ENCODE peak calls at places on chromosomes 16 and 17, in six cellular contexts. D is Panc1; M is mesenchymal stem cell; J is CD4-positive, alpha-beta memory T cell; O is fibroblast of lung; Q is neuronal stem cell. P is an unnamed sample.

GRCh38 chr17:18938692-18939023 is 13.3 kb upstream of the SLC5A10 start:
- DNase-seq in D (no peak), M (no peak), J (no peak), O (no peak), Q (no peak), P (no peak)

GRCh38 chr16:67965668-67966548 is 2.5 kb downstream of the SLC12A4 start:
- DNase-seq in D (no peak), M (peak; percentile 9), J (no peak), O (peak; percentile 42), Q (no peak), P (no peak)

GRCh38 chr16:81917375-81917774 is 93.9 kb downstream of the SDR42E1 start:
- DNase-seq in D (no peak), M (no peak), J (no peak), O (no peak), Q (no peak), P (no peak)

GRCh38 chr16:67244387-67245188 is 2.7 kb downstream of the FHOD1 start:
- DNase-seq in D (no peak), M (peak; percentile 97), J (peak; percentile 58), O (peak; percentile 87), Q (no peak), P (peak; percentile 74)

GRCh38 chr17:78263736-78264340 is 32.4 kb downstream of the TMEM235 start:
- DNase-seq in D (no peak), M (no peak), J (no peak), O (no peak), Q (no peak), P (no peak)

GRCh38 chr17:42980766-42981397 is 517 bp downstream of the RUNDC1 start:
- DNase-seq in D (no peak), M (peak; percentile 68), J (peak; percentile 63), O (peak; percentile 68), Q (peak; percentile 27), P (peak; percentile 52)

GRCh38 chr16:89996178-89996489 is 23.1 kb downstream of the DBNDD1 start:
- DNase-seq in D (no peak), M (no peak), J (no peak), O (no peak), Q (no peak), P (no peak)

GRCh38 chr16:27847030-27847550 is 216.4 kb downstream of the GSG1L start:
- DNase-seq in D (no peak), M (peak; percentile 1), J (no peak), O (peak; percentile 77), Q (no peak), P (no peak)

GRCh38 chr16:67164599-67165061 is at the start of gene HSF4:
- DNase-seq in D (no peak), M (no peak), J (no peak), O (no peak), Q (no peak), P (no peak)

GRCh38 chr16:14223632-14224031 is 152.5 kb downstream of the MRTFB start:
- DNase-seq in D (no peak), M (no peak), J (no peak), O (no peak), Q (no peak), P (no peak)

GRCh38 chr16:64240586-64240985 is 881.3 kb downstream of the CDH11 start:
- DNase-seq in D (no peak), M (no peak), J (no peak), O (peak; percentile 5), Q (no peak), P (no peak)

DNA sequence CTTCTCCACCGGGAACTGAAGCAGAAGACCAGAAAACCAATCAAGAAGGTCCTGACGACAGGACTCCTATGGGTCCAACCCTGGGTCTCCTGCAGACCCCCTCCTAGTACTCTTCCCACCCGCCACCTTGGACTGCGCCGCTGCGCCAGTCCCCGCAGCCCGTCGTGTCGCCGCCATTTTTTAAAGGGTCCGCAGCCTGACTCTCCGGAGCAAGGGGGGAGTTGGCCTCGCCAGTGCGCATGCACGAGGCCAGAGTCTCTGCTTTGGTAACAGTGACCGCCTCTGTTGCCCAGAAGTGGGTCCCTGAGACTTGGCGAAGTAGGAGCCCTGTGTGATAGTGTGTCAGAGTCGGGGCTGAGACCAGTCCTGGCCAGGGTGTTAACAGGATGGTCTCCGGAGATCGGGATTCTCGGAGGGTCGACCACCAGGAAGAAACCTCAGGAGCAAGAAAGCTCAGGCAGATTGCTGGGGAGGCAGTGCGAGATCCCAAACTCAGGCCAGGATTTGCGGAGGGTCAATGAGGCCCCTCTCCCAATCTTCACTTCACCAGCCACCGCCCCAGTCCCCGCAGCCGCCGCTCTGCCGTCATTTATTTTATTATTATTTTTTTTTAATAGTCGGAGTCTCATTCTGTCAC is 612.5 kb downstream of the KCNJ18 start:
- DNase-seq in D (no peak), M (no peak), J (no peak), O (no peak), Q (no peak), P (no peak)
- H3K9me3 ChIP-seq in D (no peaks in the 10 kb centered on the region), M (no peaks in the 10 kb centered on the region), J (no peaks in the 10 kb centered on the region), O (no peaks in the 10 kb centered on the region), Q (no peaks in the 10 kb centered on the region), P (no peaks in the 10 kb centered on the region)

GRCh38 chr16:12057276-12057675 is 80.7 kb downstream of the SNX29 start:
- DNase-seq in D (no peak), M (peak; percentile 76), J (no peak), O (peak; percentile 22), Q (no peak), P (no peak)

GRCh38 chr16:12061336-12062055 is 85.0 kb downstream of the SNX29 start:
- DNase-seq in D (no peak), M (peak; percentile 39), J (no peak), O (peak; percentile 47), Q (no peak), P (no peak)

GRCh38 chr16:12060751-12061150 is 84.2 kb downstream of the SNX29 start:
- DNase-seq in D (no peak), M (no peak), J (no peak), O (no peak), Q (no peak), P (no peak)

GRCh38 chr16:12062343-12063003 is 85.9 kb downstream of the SNX29 start:
- DNase-seq in D (peak; percentile 17), M (peak; percentile 85), J (no peak), O (peak; percentile 87), Q (no peak), P (no peak)

DNA sequence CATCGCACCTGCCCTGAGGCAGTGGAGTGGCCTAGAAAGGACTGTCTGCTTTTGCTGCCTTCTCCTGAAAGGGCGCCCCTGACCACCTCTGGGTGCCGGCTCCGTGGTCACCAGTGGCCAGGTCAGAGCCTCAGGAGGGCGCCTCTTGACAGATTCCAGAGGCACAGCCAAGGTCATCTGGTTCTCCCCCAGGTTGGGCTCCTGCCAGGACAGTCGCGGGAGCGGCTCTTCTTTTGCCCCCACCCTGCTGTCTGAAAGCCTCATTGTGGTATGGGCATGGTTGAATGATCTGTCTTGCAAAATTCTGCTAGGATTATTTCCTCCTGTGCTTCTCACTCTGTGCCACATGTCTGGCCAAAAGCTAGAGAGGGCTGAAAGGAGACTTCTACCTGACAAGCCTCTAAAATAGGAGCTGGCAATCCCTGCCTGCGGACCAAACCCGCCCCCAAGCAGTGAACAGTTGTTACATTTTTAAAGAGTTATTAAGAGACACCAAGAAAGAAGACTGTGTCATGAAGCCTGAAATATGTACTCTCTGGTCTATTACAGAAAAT is 82.8 kb downstream of the SNX29 start:
- DNase-seq in D (no peak), M (no peak), J (no peak), O (no peak), Q (no peak), P (no peak)
- H3K27ac ChIP-seq in D (no peak overlapping the region), M (peak overlapping the region; percentile 21), J (no peak overlapping the region), O (no peak overlapping the region), Q (no peak overlapping the region), P (no peak overlapping the region)

GRCh38 chr17:22511431-22511830 is 819.1 kb downstream of the KCNJ18 start:
- DNase-seq in D (no peak), M (no peak), J (no peak), O (no peak), Q (no peak), P (no peak)

GRCh38 chr17:22510504-22510903 is 818.2 kb downstream of the KCNJ18 start:
- DNase-seq in D (no peak), M (no peak), J (no peak), O (no peak), Q (no peak), P (no peak)

GRCh38 chr17:22512997-22513538 is 820.7 kb downstream of the KCNJ18 start:
- DNase-seq in D (no peak), M (no peak), J (no peak), O (no peak), Q (no peak), P (no peak)

GRCh38 chr17:22512506-22512905 is 820.2 kb downstream of the KCNJ18 start:
- DNase-seq in D (no peak), M (no peak), J (no peak), O (no peak), Q (no peak), P (no peak)

GRCh38 chr17:22512057-22512456 is 819.7 kb downstream of the KCNJ18 start:
- DNase-seq in D (no peak), M (no peak), J (no peak), O (no peak), Q (no peak), P (no peak)
- H3K9me3 ChIP-seq in D (no peaks in the 10 kb centered on the region), M (no peaks in the 10 kb centered on the region), J (no peaks in the 10 kb centered on the region), O (no peaks in the 10 kb centered on the region), Q (no peaks in the 10 kb centered on the region), P (no peaks in the 10 kb centered on the region)

GRCh38 chr16:80803341-80804060 is 897 bp downstream of the CDYL2 start:
- DNase-seq in D (no peak), M (peak; percentile 6), J (peak; percentile 33), O (peak; percentile 18), Q (peak; percentile 20), P (peak; percentile 60)

GRCh38 chr16:80802902-80803301 is 1.5 kb downstream of the CDYL2 start:
- DNase-seq in D (no peak), M (no peak), J (no peak), O (no peak), Q (no peak), P (no peak)

GRCh38 chr16:80804061-80804450 is 342 bp downstream of the CDYL2 start:
- DNase-seq in D (no peak), M (peak; percentile 42), J (peak; percentile 65), O (peak; percentile 71), Q (peak; percentile 40), P (peak; percentile 57)

GRCh38 chr16:80806957-80807356 is 2.6 kb upstream of the CDYL2 start:
- DNase-seq in D (no peak), M (peak; percentile 11), J (peak; percentile 31), O (peak; percentile 81), Q (no peak), P (peak; percentile 53)

DNA sequence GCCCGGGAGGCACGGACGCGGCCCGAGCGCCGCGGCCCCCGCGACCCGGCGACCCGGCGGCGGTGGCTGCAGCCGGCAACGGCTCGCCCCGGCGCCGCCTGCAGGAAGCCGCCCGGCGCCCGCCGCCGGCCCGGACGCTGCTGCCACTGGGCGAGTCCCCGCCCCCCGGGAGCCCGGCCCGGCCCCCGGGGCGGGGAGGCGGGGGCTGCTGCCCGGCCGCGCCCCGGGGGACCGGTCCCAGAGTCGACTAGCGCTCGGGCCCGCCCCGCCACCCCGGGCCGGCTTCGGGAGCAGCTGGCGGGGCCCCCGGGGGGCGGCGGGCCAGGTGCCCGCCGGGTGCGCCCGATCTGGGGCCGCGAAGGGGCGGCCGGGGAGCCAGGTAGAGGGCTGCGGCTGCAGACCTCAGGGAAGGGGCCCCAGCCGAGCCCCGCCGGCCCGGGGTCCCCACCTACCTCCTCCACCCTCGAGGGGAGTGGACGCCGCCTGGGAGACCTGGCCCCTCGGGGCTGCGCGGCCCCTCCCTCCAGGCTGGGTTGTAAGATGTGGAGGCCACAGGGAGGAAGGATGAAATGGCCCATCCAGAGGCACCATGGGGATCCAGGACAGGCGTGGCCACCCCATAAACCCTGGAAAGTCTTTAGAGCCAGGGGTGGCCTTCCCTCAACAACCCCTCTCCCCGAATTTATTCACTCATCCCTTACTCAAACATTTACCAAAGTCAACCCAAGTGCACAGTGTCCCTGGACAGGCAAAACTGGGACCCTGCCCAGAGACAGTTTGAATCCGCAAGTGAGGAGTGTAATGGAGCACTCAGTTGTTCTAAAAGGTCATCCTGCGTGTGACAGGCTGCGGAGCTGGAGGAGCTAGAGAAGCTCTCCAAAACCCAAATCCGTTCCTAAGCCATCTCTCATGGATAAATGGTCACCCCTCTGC is at the start of gene CDYL2:
- DNase-seq in D (no peak), M (no peak), J (peak; percentile 40), O (peak; percentile 36), Q (peak; percentile 14), P (peak; percentile 21)
- H3K27ac ChIP-seq in D (no peak within 1 kb of the TSS), M (no peak within 1 kb of the TSS), J (no peak within 1 kb of the TSS), O (no peak within 1 kb of the TSS), Q (no peak within 1 kb of the TSS), P (no peak within 1 kb of the TSS)

P was measured in CD8-positive, alpha-beta T cell.